ENCODE peak calls at places on chromosomes 4 and X, in five cellular contexts. One of them, this sample, is unnamed.

GRCh38 chr4:78569291-78569821 is 17.8 kb downstream of the ANXA3 start:
- DNase-seq in IMR-90: peak
- DNase-seq in psoas muscle: no peak
- DNase-seq in astrocyte of the cerebellum: peak
- DNase-seq in A549: peak
- DNase-seq in this sample: peak

GRCh38 chr4:5881340-5881739 is 11.5 kb downstream of the CRMP1 start:
- DNase-seq in IMR-90: peak
- DNase-seq in psoas muscle: no peak
- DNase-seq in astrocyte of the cerebellum: no peak
- DNase-seq in A549: no peak
- DNase-seq in this sample: no peak

GRCh38 chr4:68569466-68570121 is 6.5 kb downstream of the UGT2B17 start:
- DNase-seq in IMR-90: no peak
- DNase-seq in psoas muscle: no peak
- DNase-seq in astrocyte of the cerebellum: no peak
- DNase-seq in A549: no peak
- DNase-seq in this sample: no peak

GRCh38 chr4:180041576-180041975 is 2201.6 kb upstream of the TENM3 start:
- DNase-seq in IMR-90: no peak
- DNase-seq in psoas muscle: no peak
- DNase-seq in astrocyte of the cerebellum: no peak
- DNase-seq in A549: no peak
- DNase-seq in this sample: no peak

GRCh38 chr4:23614284-23614892 is 275.5 kb downstream of the PPARGC1A start:
- DNase-seq in IMR-90: peak
- DNase-seq in psoas muscle: no peak
- DNase-seq in astrocyte of the cerebellum: peak
- DNase-seq in A549: peak
- DNase-seq in this sample: no peak

GRCh38 chr4:38516194-38516593 is 147.8 kb upstream of the KLF3 start:
- DNase-seq in IMR-90: no peak
- DNase-seq in psoas muscle: no peak
- DNase-seq in astrocyte of the cerebellum: no peak
- DNase-seq in A549: peak
- DNase-seq in this sample: no peak

GRCh38 chr4:10582059-10582686 is 102.4 kb downstream of the CLNK start:
- DNase-seq in IMR-90: peak
- DNase-seq in psoas muscle: no peak
- DNase-seq in astrocyte of the cerebellum: no peak
- DNase-seq in A549: peak
- DNase-seq in this sample: no peak

GRCh38 chr4:105967058-105967658 is 71.9 kb downstream of the NPNT start:
- DNase-seq in IMR-90: no peak
- DNase-seq in psoas muscle: no peak
- DNase-seq in astrocyte of the cerebellum: no peak
- DNase-seq in A549: no peak
- DNase-seq in this sample: no peak

GRCh38 chrX:34918856-34919255 is 23.7 kb upstream of the FAM47B start:
- DNase-seq in IMR-90: peak
- DNase-seq in psoas muscle: no peak
- DNase-seq in astrocyte of the cerebellum: peak
- DNase-seq in A549: peak
- DNase-seq in this sample: no peak

GRCh38 chr4:185833055-185833598 is 21.1 kb upstream of the SORBS2 start:
- DNase-seq in IMR-90: peak
- DNase-seq in psoas muscle: no peak
- DNase-seq in astrocyte of the cerebellum: no peak
- DNase-seq in A549: peak
- DNase-seq in this sample: peak

GRCh38 chr4:170025523-170026252 is 507 bp downstream of the MFAP3L start:
- DNase-seq in IMR-90: no peak
- DNase-seq in psoas muscle: no peak
- DNase-seq in astrocyte of the cerebellum: no peak
- DNase-seq in A549: peak
- DNase-seq in this sample: no peak

GRCh38 chrX:13128104-13128503 is 83.7 kb upstream of the FAM9C start:
- DNase-seq in IMR-90: peak
- DNase-seq in psoas muscle: no peak
- DNase-seq in astrocyte of the cerebellum: no peak
- DNase-seq in A549: no peak
- DNase-seq in this sample: no peak

GRCh38 chr4:37981425-37981824 is 21.2 kb downstream of the PTTG2 start:
- DNase-seq in IMR-90: no peak
- DNase-seq in psoas muscle: no peak
- DNase-seq in astrocyte of the cerebellum: no peak
- DNase-seq in A549: no peak
- DNase-seq in this sample: no peak

GRCh38 chrX:42746606-42747005 is 31.4 kb downstream of the PPP1R2C start:
- DNase-seq in IMR-90: peak
- DNase-seq in psoas muscle: no peak
- DNase-seq in astrocyte of the cerebellum: no peak
- DNase-seq in A549: no peak
- DNase-seq in this sample: no peak

GRCh38 chrX:65685112-65685511 is 17.7 kb downstream of the MSN start:
- DNase-seq in IMR-90: no peak
- DNase-seq in psoas muscle: no peak
- DNase-seq in astrocyte of the cerebellum: no peak
- DNase-seq in A549: no peak
- DNase-seq in this sample: no peak

GRCh38 chr4:111662496-111662895 is 482.8 kb upstream of the FAM241A start:
- DNase-seq in IMR-90: no peak
- DNase-seq in psoas muscle: no peak
- DNase-seq in astrocyte of the cerebellum: no peak
- DNase-seq in A549: no peak
- DNase-seq in this sample: no peak

GRCh38 chrX:16061296-16061695 is 62.1 kb upstream of the GRPR start:
- DNase-seq in IMR-90: no peak
- DNase-seq in psoas muscle: no peak
- DNase-seq in astrocyte of the cerebellum: no peak
- DNase-seq in A549: no peak
- DNase-seq in this sample: no peak

GRCh38 chrX:130295519-130296314 is 27.0 kb upstream of the ZNF280C start:
- DNase-seq in IMR-90: peak
- DNase-seq in psoas muscle: no peak
- DNase-seq in astrocyte of the cerebellum: no peak
- DNase-seq in A549: no peak
- DNase-seq in this sample: no peak

GRCh38 chr4:65510976-65511375 is 159.3 kb downstream of the EPHA5 start:
- DNase-seq in IMR-90: no peak
- DNase-seq in psoas muscle: no peak
- DNase-seq in astrocyte of the cerebellum: no peak
- DNase-seq in A549: no peak
- DNase-seq in this sample: no peak

GRCh38 chrX:46979340-46979739 is 67.1 kb downstream of the JADE3 start:
- DNase-seq in IMR-90: peak
- DNase-seq in psoas muscle: no peak
- DNase-seq in astrocyte of the cerebellum: peak
- DNase-seq in A549: peak
- DNase-seq in this sample: no peak

GRCh38 chr4:23932935-23933334 is 43.1 kb upstream of the PPARGC1A start:
- DNase-seq in IMR-90: peak
- DNase-seq in psoas muscle: no peak
- DNase-seq in astrocyte of the cerebellum: peak
- DNase-seq in A549: no peak
- DNase-seq in this sample: no peak

GRCh38 chr4:3297066-3297859 is 4.4 kb downstream of the RGS12 start:
- DNase-seq in IMR-90: no peak
- DNase-seq in psoas muscle: no peak
- DNase-seq in astrocyte of the cerebellum: no peak
- DNase-seq in A549: no peak
- DNase-seq in this sample: no peak

GRCh38 chr4:3221996-3222395 is 27.0 kb upstream of the MSANTD1 start:
- DNase-seq in IMR-90: no peak
- DNase-seq in psoas muscle: peak
- DNase-seq in astrocyte of the cerebellum: no peak
- DNase-seq in A549: no peak
- DNase-seq in this sample: no peak

GRCh38 chr4:68498413-68499007 is 51.2 kb downstream of the TMPRSS11E start:
- DNase-seq in IMR-90: peak
- DNase-seq in psoas muscle: no peak
- DNase-seq in astrocyte of the cerebellum: peak
- DNase-seq in A549: peak
- DNase-seq in this sample: peak

GRCh38 chrX:9318761-9319160 is 146.1 kb upstream of the TBL1X start:
- DNase-seq in IMR-90: no peak
- DNase-seq in psoas muscle: no peak
- DNase-seq in astrocyte of the cerebellum: no peak
- DNase-seq in A549: no peak
- DNase-seq in this sample: no peak

GRCh38 chr4:124903995-124904722 is 191.6 kb upstream of the ANKRD50 start:
- DNase-seq in IMR-90: peak
- DNase-seq in psoas muscle: peak
- DNase-seq in astrocyte of the cerebellum: peak
- DNase-seq in A549: peak
- DNase-seq in this sample: peak

DNA sequence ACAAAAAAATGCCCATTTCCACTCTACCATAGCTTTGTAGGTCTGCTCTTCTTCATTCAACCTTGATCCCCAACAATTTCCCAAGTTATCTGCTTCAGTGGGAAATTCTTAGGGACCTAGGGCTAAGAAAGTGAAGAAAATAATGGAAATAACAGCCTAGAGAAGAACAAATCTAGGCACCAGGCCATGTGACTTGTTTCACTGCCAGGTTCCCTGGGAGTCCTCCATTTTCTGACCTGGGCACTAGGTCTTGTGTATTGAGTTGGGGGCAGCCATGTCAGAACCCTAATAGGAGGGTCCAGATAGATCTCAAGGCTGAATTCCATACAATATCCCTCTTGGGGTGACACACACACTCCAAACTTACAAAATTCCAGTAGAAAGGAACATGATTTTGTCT is 194.6 kb upstream of the STK26 start:
- DNase-seq in IMR-90: no peak
- DNase-seq in psoas muscle: no peak
- DNase-seq in astrocyte of the cerebellum: no peak
- DNase-seq in A549: no peak
- DNase-seq in this sample: no peak
- H3K4me3 ChIP-seq in IMR-90: no peak
- H3K4me3 ChIP-seq in psoas muscle: no peak
- H3K4me3 ChIP-seq in astrocyte of the cerebellum: no peak
- H3K4me3 ChIP-seq in A549: no peak
- H3K4me3 ChIP-seq in this sample: no peak

DNA sequence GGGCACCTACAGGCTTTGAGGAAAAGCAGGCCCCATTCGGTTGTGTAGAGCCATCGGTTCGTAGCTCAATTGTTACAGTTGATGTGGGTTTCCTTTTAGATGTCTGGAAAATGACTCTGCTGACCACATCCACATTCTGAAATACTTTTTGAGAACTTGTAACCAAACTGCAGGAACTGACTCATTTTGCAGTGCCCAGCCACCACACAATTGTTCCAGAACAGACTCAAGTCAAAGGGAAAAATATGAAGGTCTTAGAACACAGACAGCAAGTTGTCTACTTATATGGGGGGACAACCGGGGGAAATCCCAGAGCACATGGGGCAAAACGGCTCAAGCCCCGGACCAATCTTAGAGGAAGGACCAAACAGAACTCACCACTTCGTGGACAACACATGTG is 557.6 kb upstream of the DIPK2B start:
- DNase-seq in IMR-90: peak
- DNase-seq in psoas muscle: no peak
- DNase-seq in astrocyte of the cerebellum: peak
- DNase-seq in A549: no peak
- DNase-seq in this sample: no peak
- H3K4me3 ChIP-seq in IMR-90: no peak
- H3K4me3 ChIP-seq in psoas muscle: no peak
- H3K4me3 ChIP-seq in astrocyte of the cerebellum: no peak
- H3K4me3 ChIP-seq in A549: no peak
- H3K4me3 ChIP-seq in this sample: no peak

GRCh38 chr4:56752985-56753384 is 68.5 kb downstream of the SPINK2 start:
- DNase-seq in IMR-90: no peak
- DNase-seq in psoas muscle: no peak
- DNase-seq in astrocyte of the cerebellum: no peak
- DNase-seq in A549: no peak
- DNase-seq in this sample: no peak

GRCh38 chr4:56760194-56760593 is 61.3 kb downstream of the SPINK2 start:
- DNase-seq in IMR-90: no peak
- DNase-seq in psoas muscle: no peak
- DNase-seq in astrocyte of the cerebellum: no peak
- DNase-seq in A549: no peak
- DNase-seq in this sample: no peak

GRCh38 chr4:56755901-56756300 is 65.6 kb downstream of the SPINK2 start:
- DNase-seq in IMR-90: no peak
- DNase-seq in psoas muscle: no peak
- DNase-seq in astrocyte of the cerebellum: no peak
- DNase-seq in A549: no peak
- DNase-seq in this sample: no peak

GRCh38 chr4:56757821-56758400 is 63.6 kb downstream of the SPINK2 start:
- DNase-seq in IMR-90: peak
- DNase-seq in psoas muscle: peak
- DNase-seq in astrocyte of the cerebellum: peak
- DNase-seq in A549: peak
- DNase-seq in this sample: peak

DNA sequence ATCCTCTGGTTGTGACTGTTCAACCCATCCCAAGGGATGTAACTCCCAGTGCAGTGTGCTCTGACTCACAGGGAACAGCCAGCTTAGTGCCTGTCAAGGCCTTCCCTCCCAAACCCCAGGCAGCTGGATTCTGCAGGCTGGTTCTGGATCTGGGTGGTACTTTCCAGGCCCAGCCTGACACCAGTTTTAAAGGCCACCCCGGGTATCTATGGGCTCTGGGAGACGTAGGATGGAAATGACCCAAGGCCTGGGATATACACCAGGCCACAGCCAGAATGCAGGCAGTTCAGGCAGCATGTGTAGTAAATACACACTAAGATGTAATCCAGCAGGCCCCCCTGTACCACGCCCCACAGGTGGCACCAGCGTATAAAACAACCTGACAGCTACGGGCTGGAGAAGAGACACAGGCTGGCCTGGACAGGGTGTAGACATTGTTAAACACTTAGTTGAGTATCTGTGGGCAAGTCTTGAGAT is 64.2 kb downstream of the SPINK2 start:
- DNase-seq in IMR-90: peak
- DNase-seq in psoas muscle: no peak
- DNase-seq in astrocyte of the cerebellum: no peak
- DNase-seq in A549: no peak
- DNase-seq in this sample: no peak
- H3K4me3 ChIP-seq in IMR-90: no peak
- H3K4me3 ChIP-seq in psoas muscle: no peak
- H3K4me3 ChIP-seq in astrocyte of the cerebellum: no peak
- H3K4me3 ChIP-seq in A549: no peak
- H3K4me3 ChIP-seq in this sample: no peak

GRCh38 chr4:86595426-86595805 is 1.3 kb downstream of the PTPN13 start:
- DNase-seq in IMR-90: peak
- DNase-seq in psoas muscle: no peak
- DNase-seq in astrocyte of the cerebellum: no peak
- DNase-seq in A549: no peak
- DNase-seq in this sample: no peak
- H3K4me3 ChIP-seq in IMR-90: peak
- H3K4me3 ChIP-seq in psoas muscle: peak
- H3K4me3 ChIP-seq in astrocyte of the cerebellum: peak
- H3K4me3 ChIP-seq in A549: peak
- H3K4me3 ChIP-seq in this sample: peak

DNA sequence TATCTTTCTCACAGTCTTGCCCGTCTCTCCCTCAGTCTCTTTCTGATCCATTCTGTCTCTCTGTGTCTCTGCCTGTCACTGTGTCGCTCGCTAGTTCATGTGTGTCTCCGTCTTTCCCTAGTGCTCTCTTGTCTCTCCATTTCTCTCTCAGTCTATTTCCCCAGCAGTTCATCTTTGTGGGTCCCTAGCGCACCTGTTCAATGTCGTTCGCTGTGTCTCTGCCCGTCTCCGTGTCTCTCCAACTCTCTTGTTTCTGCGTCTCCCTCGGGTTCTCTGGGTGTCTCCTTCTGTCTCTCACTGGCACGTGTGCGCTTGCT is 1.5 kb downstream of the GPR101 start:
- DNase-seq in IMR-90: no peak
- DNase-seq in psoas muscle: no peak
- DNase-seq in astrocyte of the cerebellum: no peak
- DNase-seq in A549: no peak
- DNase-seq in this sample: no peak
- H3K4me3 ChIP-seq in IMR-90: peak
- H3K4me3 ChIP-seq in psoas muscle: peak
- H3K4me3 ChIP-seq in astrocyte of the cerebellum: peak
- H3K4me3 ChIP-seq in A549: peak
- H3K4me3 ChIP-seq in this sample: peak

This sample was measured in epithelial cell of proximal tubule.